ENCODE peak calls at places on chromosome 1, in six cellular contexts. P is astrocyte, S is fibroblast of lung, W is lower lobe of right lung, U is GM12865, L is AG10803. O is an unnamed sample.

GRCh38 chr1:234725177-234726132 is 115.5 kb upstream of the IRF2BP2 start:
- DNase-seq in S (peak; percentile 25), P (no peak), U (peak; percentile 46), L (peak; percentile 34), W (no peak), O (no peak)

GRCh38 chr1:174626031-174627020 is 178.6 kb downstream of the GPR52 start:
- DNase-seq in S (peak; percentile 89), W (no peak), P (peak; percentile 88), L (peak; percentile 71), U (no peak), O (peak; percentile 42)

GRCh38 chr1:66231162-66232077 is 302.5 kb upstream of the SGIP1 start:
- DNase-seq in L (peak; percentile 43), U (no peak), S (peak; percentile 58), W (no peak), P (peak; percentile 42), O (no peak)

GRCh38 chr1:210711825-210712224 is 383.1 kb downstream of the HHAT start:
- DNase-seq in P (no peak), W (no peak), L (no peak), S (no peak), U (no peak), O (no peak)

GRCh38 chr1:225004396-225004795 is 74.9 kb downstream of the DNAH14 start:
- DNase-seq in P (no peak), L (no peak), U (no peak), W (no peak), S (no peak), O (no peak)

GRCh38 chr1:171292799-171293198 is 21.2 kb upstream of the FMO4 start:
- DNase-seq in U (no peak), L (peak; percentile 97), P (peak; percentile 6), W (no peak), S (peak; percentile 24), O (no peak)

GRCh38 chr1:100476736-100477135 is 61.2 kb upstream of the GPR88 start:
- DNase-seq in W (no peak), S (no peak), U (no peak), L (no peak), P (no peak), O (no peak)

GRCh38 chr1:56437959-56438358 is 141.4 kb downstream of the PLPP3 start:
- DNase-seq in S (no peak), U (no peak), W (no peak), P (no peak), L (peak; percentile 13), O (no peak)

GRCh38 chr1:198919667-198920398 is 281.0 kb downstream of the PTPRC start:
- DNase-seq in P (peak; percentile 48), W (no peak), L (no peak), U (peak; percentile 52), S (peak; percentile 54), O (no peak)

GRCh38 chr1:29752141-29752540 is 515.8 kb downstream of the PTPRU start:
- DNase-seq in L (no peak), U (no peak), W (no peak), P (no peak), S (peak; percentile 7), O (no peak)

GRCh38 chr1:186125035-186125434 is 250.0 kb downstream of the TPR start:
- DNase-seq in P (no peak), L (peak; percentile 5), S (no peak), U (no peak), W (no peak), O (no peak)

GRCh38 chr1:7375329-7375728 is 395.8 kb upstream of the VAMP3 start:
- DNase-seq in W (no peak), L (no peak), U (no peak), P (no peak), S (no peak), O (no peak)

GRCh38 chr1:209748620-209749019 is 7.2 kb upstream of the TRAF3IP3 start:
- DNase-seq in S (no peak), U (no peak), W (no peak), L (no peak), P (no peak), O (no peak)

GRCh38 chr1:12114916-12115315 is 51.8 kb downstream of the TNFRSF8 start:
- DNase-seq in S (no peak), U (no peak), P (no peak), W (no peak), L (no peak), O (no peak)

GRCh38 chr1:54221867-54222484 is 22.0 kb downstream of the MRPL37 start:
- DNase-seq in S (no peak), L (no peak), W (no peak), U (no peak), P (no peak), O (no peak)

GRCh38 chr1:6208723-6209660 is 3.1 kb downstream of the RNF207 start:
- DNase-seq in L (peak; percentile 55), P (peak; percentile 30), S (peak; percentile 50), U (peak; percentile 48), W (peak; percentile 65), O (no peak)

GRCh38 chr1:9455487-9456237 is 83.6 kb upstream of the SLC25A33 start:
- DNase-seq in S (peak; percentile 54), P (peak; percentile 41), L (peak; percentile 40), U (peak; percentile 60), W (peak; percentile 73), O (no peak)

GRCh38 chr1:5915587-5916571 is 76.3 kb downstream of the NPHP4 start:
- DNase-seq in P (peak; percentile 41), W (no peak), U (peak; percentile 48), S (peak; percentile 42), L (peak; percentile 58), O (peak; percentile 6)

GRCh38 chr1:246114369-246114768 is 392.7 kb downstream of the SMYD3 start:
- DNase-seq in P (no peak), L (no peak), U (no peak), S (no peak), W (no peak), O (no peak)

GRCh38 chr1:68454534-68454933 is 4.8 kb upstream of the RPE65 start:
- DNase-seq in S (no peak), P (no peak), L (no peak), W (no peak), U (peak; percentile 22), O (no peak)

GRCh38 chr1:31441073-31441472 is 28.1 kb downstream of the SERINC2 start:
- DNase-seq in L (no peak), U (no peak), S (no peak), W (no peak), P (no peak), O (no peak)

GRCh38 chr1:201617157-201617556 is 78.2 kb downstream of the NAV1 start:
- DNase-seq in L (no peak), S (no peak), P (no peak), W (no peak), U (no peak), O (no peak)

GRCh38 chr1:178684542-178685000 is 40.5 kb upstream of the RALGPS2 start:
- DNase-seq in P (peak; percentile 93), W (no peak), S (peak; percentile 94), L (peak; percentile 96), U (peak; percentile 41), O (peak; percentile 54)

GRCh38 chr1:31714442-31715096 is 10.8 kb upstream of the COL16A1 start:
- DNase-seq in U (peak; percentile 38), S (peak; percentile 78), P (peak; percentile 60), W (no peak), L (peak; percentile 75), O (no peak)

GRCh38 chr1:204506969-204507316 is 9.3 kb upstream of the MDM4 start:
- DNase-seq in S (peak; percentile 84), P (peak; percentile 80), U (peak; percentile 95), L (peak; percentile 92), W (no peak), O (peak; percentile 75)

DNA sequence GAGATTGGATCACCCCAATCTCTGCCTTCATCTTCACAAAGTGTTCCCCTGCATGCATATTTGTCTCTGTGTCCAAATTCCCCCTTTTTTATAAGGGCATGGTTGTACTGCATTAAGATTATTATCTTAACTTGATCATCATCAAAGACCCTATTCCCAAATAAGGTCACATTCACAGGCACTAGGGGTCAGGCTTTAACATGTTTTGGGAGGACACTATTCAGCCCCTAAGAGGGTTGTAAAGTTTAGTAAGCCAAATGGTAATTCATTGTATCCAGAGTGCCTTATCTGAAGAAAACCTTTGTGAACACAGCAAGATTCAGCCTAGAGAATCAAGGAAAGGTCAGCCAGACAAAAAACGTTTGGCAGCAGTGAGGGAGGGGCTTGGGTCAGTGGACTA is 317.6 kb upstream of the PLD5 start:
- DNase-seq in P (no peak), W (no peak), L (no peak), S (no peak), U (no peak), O (no peak)
- TF ChIP-seq CTCF in P (no peak), W (no peak), L (no peak), S (no peak), U (no peak), O (no peak)

DNA sequence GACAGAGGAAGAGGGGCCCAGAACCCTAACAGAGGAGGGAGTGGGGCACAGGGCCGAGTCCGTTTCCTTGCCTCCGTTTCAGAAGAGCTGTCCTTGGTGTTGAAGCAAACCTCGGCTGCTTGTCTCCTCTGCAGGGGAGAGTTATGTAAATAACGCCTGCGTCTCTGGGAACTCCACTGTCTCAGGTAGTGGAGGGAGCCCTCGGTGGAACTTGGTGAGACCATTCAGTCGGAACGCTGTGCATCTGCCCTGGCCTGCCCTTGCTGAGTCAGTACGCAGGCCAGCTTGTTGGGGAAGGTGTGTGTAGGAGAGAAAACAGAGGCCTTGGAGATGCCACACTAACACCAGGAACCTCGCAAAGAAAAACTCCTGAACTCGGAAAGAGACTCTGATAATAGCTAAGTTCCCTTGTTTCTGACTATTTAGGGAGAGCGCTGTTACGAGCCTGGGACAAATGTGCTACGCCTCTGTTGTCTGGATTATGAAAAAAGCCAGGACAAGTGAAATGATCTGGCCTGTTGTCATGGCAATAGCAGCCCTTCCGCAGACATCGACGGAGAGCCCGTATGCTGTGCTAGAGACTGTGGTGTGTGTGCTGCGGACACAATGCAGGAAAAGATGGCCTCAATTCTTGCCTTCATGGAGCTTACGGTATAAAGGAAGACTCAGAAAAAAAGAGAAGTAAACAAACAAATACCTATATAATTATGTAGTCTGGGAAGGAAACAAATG is 94.6 kb upstream of the AKT3 start:
- DNase-seq in S (peak; percentile 27), L (no peak), P (peak; percentile 5), U (peak; percentile 25), W (no peak), O (peak; percentile 91)
- H3K4me3 ChIP-seq in S (no peak overlapping the region), L (no peak overlapping the region), P (no peak overlapping the region), U (no peak overlapping the region), W (no peak overlapping the region), O (peak overlapping the region; percentile 47)

GRCh38 chr1:24963099-24963872 is 33.2 kb upstream of the RUNX3 start:
- DNase-seq in W (no peak), S (no peak), P (no peak), L (no peak), U (peak; percentile 82), O (no peak)
- TF ChIP-seq CTCF in W (no peak), S (no peak), P (no peak), L (no peak), U (peak; percentile 44), O (no peak)

DNA sequence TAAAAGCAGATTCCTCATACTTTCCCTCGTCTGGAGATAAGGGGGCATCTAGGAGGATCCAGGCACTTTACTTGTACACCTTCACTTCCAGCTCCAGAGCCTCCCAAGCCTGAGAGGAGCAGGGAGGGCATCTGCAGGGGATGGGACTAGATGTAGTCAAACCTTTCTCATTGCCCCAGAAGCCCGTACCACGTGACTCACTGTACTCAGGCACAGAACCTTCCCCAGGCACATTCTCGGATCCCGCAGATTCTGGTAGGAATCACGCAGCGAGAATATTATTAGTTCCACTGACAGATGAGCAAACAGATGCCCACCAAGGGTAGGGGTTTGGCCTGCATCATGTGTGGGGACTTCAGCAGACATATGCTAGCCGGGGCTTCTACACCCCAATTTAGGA is 25.2 kb upstream of the TNR start:
- DNase-seq in U (no peak), L (no peak), S (no peak), W (no peak), P (no peak), O (no peak)
- H3K4me3 ChIP-seq in U (no peak overlapping the region), L (no peak overlapping the region), S (no peak overlapping the region), W (no peak overlapping the region), P (no peak overlapping the region), O (no peak overlapping the region)

O was measured in epithelial cell of proximal tubule.